ENCODE peak calls at places on chromosomes 7 and 10, in six cellular contexts. L is RWPE1, G is AG04450, W is left lung, O is fibroblast of the aortic adventitia, N is HCT116. R is an unnamed sample.

GRCh38 chr7:157397036-157397720 is 60.4 kb downstream of the DNAJB6 start:
- DNase-seq in L (no peak), G (no peak), W (no peak), O (no peak), N (no peak), R (no peak)

GRCh38 chr7:80098795-80099194 is 35.8 kb upstream of the GNAI1 start:
- DNase-seq in L (no peak), G (no peak), W (no peak), O (no peak), N (no peak), R (no peak)

GRCh38 chr7:30941582-30942310 is 22.0 kb upstream of the GHRHR start:
- DNase-seq in L (no peak), G (no peak), W (no peak), O (no peak), N (no peak), R (no peak)

GRCh38 chr10:125161570-125162139 is 1.3 kb upstream of the CTBP2 start:
- DNase-seq in L (no peak), G (no peak), W (no peak), O (peak), N (no peak), R (no peak)

GRCh38 chr7:150409300-150410030 is 30.3 kb downstream of the ZNF775 start:
- DNase-seq in L (no peak), G (no peak), W (peak), O (no peak), N (no peak), R (no peak)

GRCh38 chr7:121395494-121395960 is 581 bp downstream of the FAM3C start:
- DNase-seq in L (peak), G (no peak), W (peak), O (peak), N (no peak), R (no peak)

GRCh38 chr10:69965919-69966662 is 86.6 kb upstream of the MACROH2A2 start:
- DNase-seq in L (no peak), G (no peak), W (no peak), O (peak), N (no peak), R (no peak)

GRCh38 chr10:18094793-18095192 is 45.4 kb upstream of the CACNB2 start:
- DNase-seq in L (no peak), G (no peak), W (no peak), O (no peak), N (no peak), R (no peak)

GRCh38 chr7:87564290-87564963 is 36.3 kb downstream of the ABCB1 start:
- DNase-seq in L (peak), G (no peak), W (peak), O (no peak), N (peak), R (no peak)

GRCh38 chr10:27360581-27361172 is 120.1 kb upstream of the ACBD5 start:
- DNase-seq in L (peak), G (peak), W (peak), O (peak), N (peak), R (peak)

GRCh38 chr7:85054306-85054705 is 132.6 kb downstream of the SEMA3D start:
- DNase-seq in L (no peak), G (no peak), W (no peak), O (no peak), N (no peak), R (no peak)

GRCh38 chr10:4514445-4515108 is 311.4 kb upstream of the AKR1E2 start:
- DNase-seq in L (no peak), G (no peak), W (peak), O (no peak), N (no peak), R (no peak)

GRCh38 chr10:59323036-59323459 is 39.3 kb downstream of the FAM13C start:
- DNase-seq in L (no peak), G (no peak), W (no peak), O (no peak), N (no peak), R (no peak)

GRCh38 chr7:150398108-150398964 is 19.2 kb downstream of the ZNF775 start:
- DNase-seq in L (no peak), G (no peak), W (no peak), O (no peak), N (no peak), R (no peak)

GRCh38 chr10:69901022-69901421 is 99.3 kb downstream of the COL13A1 start:
- DNase-seq in L (no peak), G (no peak), W (no peak), O (no peak), N (no peak), R (no peak)

GRCh38 chr7:81478664-81479063 is 291.2 kb downstream of the HGF start:
- DNase-seq in L (no peak), G (no peak), W (peak), O (no peak), N (no peak), R (no peak)

GRCh38 chr10:124152781-124153600 is 59.6 kb upstream of the CHST15 start:
- DNase-seq in L (peak), G (peak), W (peak), O (peak), N (peak), R (no peak)

GRCh38 chr10:1086787-1087186 is 30.6 kb downstream of the WDR37 start:
- DNase-seq in L (no peak), G (no peak), W (no peak), O (no peak), N (no peak), R (no peak)

GRCh38 chr10:33950216-33950615 is 615.7 kb upstream of the NRP1 start:
- DNase-seq in L (no peak), G (no peak), W (no peak), O (no peak), N (no peak), R (no peak)

GRCh38 chr10:73969224-73969811 is 28.6 kb upstream of the VCL start:
- DNase-seq in L (no peak), G (no peak), W (no peak), O (no peak), N (no peak), R (no peak)

GRCh38 chr10:821322-821721 is 110.2 kb downstream of the LARP4B start:
- DNase-seq in L (no peak), G (no peak), W (no peak), O (peak), N (no peak), R (no peak)

GRCh38 chr7:29345590-29345989 is 151.0 kb downstream of the CHN2 start:
- DNase-seq in L (peak), G (no peak), W (peak), O (peak), N (peak), R (no peak)

GRCh38 chr7:136000288-136000913 is 23.2 kb upstream of the MTPN start:
- DNase-seq in L (no peak), G (no peak), W (no peak), O (no peak), N (no peak), R (no peak)

GRCh38 chr7:71548746-71549145 is 416.8 kb downstream of the GALNT17 start:
- DNase-seq in L (no peak), G (no peak), W (no peak), O (no peak), N (no peak), R (no peak)

GRCh38 chr10:78210548-78210947 is 176.9 kb downstream of the RPS24 start:
- DNase-seq in L (no peak), G (no peak), W (no peak), O (no peak), N (no peak), R (no peak)

GRCh38 chr10:26238378-26238777 is 21.8 kb downstream of the GAD2 start:
- DNase-seq in L (no peak), G (no peak), W (no peak), O (no peak), N (no peak), R (no peak)

GRCh38 chr10:26242752-26243151 is 26.2 kb downstream of the GAD2 start:
- DNase-seq in L (no peak), G (no peak), W (no peak), O (no peak), N (no peak), R (no peak)
- TF ChIP-seq CTCF in L (no peak), G (no peak), W (no peak), O (no peak), N (no peak), R (no peak)

GRCh38 chr7:520503-521161 is 986 bp upstream of the PDGFA start:
- DNase-seq in L (no peak), G (no peak), W (no peak), O (no peak), N (no peak), R (no peak)
- TF ChIP-seq CTCF in L (no peak), G (no peak), W (no peak), O (no peak), N (no peak), R (peak)

DNA sequence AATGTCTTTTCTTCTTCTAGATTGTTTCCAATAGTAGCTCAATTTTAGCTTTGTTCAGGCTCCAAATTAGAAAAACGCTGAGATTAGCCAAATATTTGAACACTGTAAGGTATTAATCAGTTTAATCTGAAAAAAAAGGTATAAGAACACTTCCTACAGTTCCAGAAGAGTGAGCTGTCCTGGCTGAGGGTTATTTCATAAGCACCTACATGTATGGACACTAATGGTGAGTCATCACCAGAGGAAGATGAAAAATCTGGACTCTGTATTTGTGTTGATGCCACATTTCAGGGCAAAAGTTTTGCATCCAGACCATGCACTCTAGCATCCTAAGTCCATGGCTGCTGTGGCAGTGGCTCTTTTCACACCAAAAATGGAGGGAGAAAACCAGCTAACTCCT is 189.5 kb downstream of the ANKRD30A start:
- DNase-seq in L (peak), G (no peak), W (no peak), O (no peak), N (no peak), R (no peak)
- TF ChIP-seq CTCF in L (no peak), G (no peak), W (no peak), O (no peak), N (no peak), R (no peak)

DNA sequence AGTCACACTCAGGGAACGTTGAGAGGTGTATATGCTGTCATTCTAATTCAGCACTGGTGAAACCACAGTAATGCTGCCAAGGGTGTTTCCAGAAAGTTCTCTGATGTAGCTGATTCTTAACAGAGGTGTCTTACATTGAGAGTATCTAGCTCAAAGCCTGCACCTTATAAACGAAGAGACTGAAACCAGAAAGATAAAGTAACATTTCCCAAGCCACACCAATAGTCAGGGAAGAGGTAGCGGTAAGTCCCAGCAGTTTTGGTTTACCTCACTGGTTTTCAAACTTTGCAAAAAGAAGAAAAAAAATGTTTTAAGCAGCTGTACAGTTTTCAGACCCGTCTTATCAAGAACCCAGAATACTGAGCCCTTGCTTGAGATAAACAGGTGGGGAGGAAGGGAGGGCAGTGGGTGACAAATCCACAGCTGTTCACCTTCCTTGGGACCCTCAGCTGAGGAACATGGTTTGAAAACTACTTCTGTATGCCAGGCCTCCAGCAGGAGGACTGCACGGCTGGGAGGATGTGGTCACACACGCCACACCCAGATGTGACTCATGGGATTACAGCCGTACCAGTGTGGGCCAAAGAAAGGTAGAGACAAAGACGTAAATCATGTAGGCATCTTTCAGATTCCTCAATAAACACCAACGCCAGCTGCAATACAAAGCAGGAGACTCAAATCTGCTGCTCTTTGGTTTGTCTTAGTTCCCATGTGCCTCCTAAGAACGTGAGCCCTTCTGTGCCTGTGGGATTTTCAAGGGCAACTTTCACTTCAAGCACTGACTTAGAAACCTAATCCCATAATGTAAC is 64.0 kb upstream of the GSDME start:
- DNase-seq in L (peak), G (peak), W (peak), O (peak), N (peak), R (no peak)
- TF ChIP-seq CTCF in L (no peak), G (peak), W (no peak), O (peak), N (no peak), R (peak)

R was measured in AG09319.